ENCODE peak calls at places on chromosomes 5 and 9, in six cellular contexts. P, O, T, S, K and D are unnamed samples.

GRCh38 chr9:96654450-96655197 is 493 bp downstream of the PRXL2C start:
- DNase-seq in S (peak), K (peak), O (no peak), T (peak), P (peak), D (peak)

GRCh38 chr5:130836729-130837660 is 328.1 kb downstream of the HINT1 start:
- DNase-seq in T (peak), O (no peak), P (peak), S (no peak), K (no peak), D (no peak)

GRCh38 chr5:179257190-179257741 is 88.0 kb downstream of the ADAMTS2 start:
- DNase-seq in P (no peak), O (no peak), K (no peak), T (no peak), S (no peak), D (no peak)

GRCh38 chr9:128094166-128094949 is 26.3 kb downstream of the SLC25A25 start:
- DNase-seq in S (peak), T (peak), P (peak), O (peak), K (peak), D (peak)

GRCh38 chr9:131954299-131954698 is 125.4 kb downstream of the MED27 start:
- DNase-seq in O (peak), K (no peak), T (no peak), P (peak), S (no peak), D (no peak)

GRCh38 chr5:67209141-67209771 is 12.7 kb upstream of the CD180 start:
- DNase-seq in P (peak), K (peak), T (peak), O (peak), S (no peak), D (peak)

GRCh38 chr9:92723299-92723625 is 41.4 kb downstream of the BICD2 start:
- DNase-seq in O (no peak), S (no peak), K (peak), T (no peak), P (no peak), D (no peak)

GRCh38 chr5:146340260-146341081 is 1.8 kb downstream of the POU4F3 start:
- DNase-seq in P (peak), S (peak), T (peak), O (peak), K (peak), D (peak)

GRCh38 chr9:136857606-136858412 is 5.7 kb downstream of the MAMDC4 start:
- DNase-seq in T (no peak), P (no peak), S (no peak), O (no peak), K (no peak), D (no peak)

GRCh38 chr5:150113047-150113744 is 26.8 kb upstream of the CSF1R start:
- DNase-seq in O (no peak), K (no peak), T (no peak), P (no peak), S (peak), D (peak)

GRCh38 chr5:6634788-6635430 is 1.7 kb downstream of the SRD5A1 start:
- DNase-seq in S (no peak), T (no peak), P (no peak), O (no peak), K (no peak), D (no peak)

GRCh38 chr5:133730346-133730745 is 118.0 kb upstream of the FSTL4 start:
- DNase-seq in T (no peak), P (no peak), O (no peak), K (no peak), S (no peak), D (no peak)

GRCh38 chr9:136995772-136996308 is 528 bp downstream of the CLIC3 start:
- DNase-seq in K (no peak), S (no peak), O (no peak), T (peak), P (no peak), D (peak)

GRCh38 chr9:35516481-35516880 is 26.6 kb downstream of the RUSC2 start:
- DNase-seq in T (peak), K (peak), P (no peak), O (no peak), S (no peak), D (peak)

GRCh38 chr5:99176186-99176585 is 247.4 kb upstream of the CHD1 start:
- DNase-seq in S (no peak), K (no peak), T (no peak), P (no peak), O (no peak), D (no peak)

GRCh38 chr9:110672873-110673508 is 4.4 kb downstream of the MUSK start:
- DNase-seq in K (no peak), O (no peak), P (no peak), S (no peak), T (no peak), D (no peak)

GRCh38 chr9:138099803-138100598 is 222.4 kb downstream of the CACNA1B start:
- DNase-seq in K (no peak), T (no peak), S (no peak), O (no peak), P (no peak), D (peak)

DNA sequence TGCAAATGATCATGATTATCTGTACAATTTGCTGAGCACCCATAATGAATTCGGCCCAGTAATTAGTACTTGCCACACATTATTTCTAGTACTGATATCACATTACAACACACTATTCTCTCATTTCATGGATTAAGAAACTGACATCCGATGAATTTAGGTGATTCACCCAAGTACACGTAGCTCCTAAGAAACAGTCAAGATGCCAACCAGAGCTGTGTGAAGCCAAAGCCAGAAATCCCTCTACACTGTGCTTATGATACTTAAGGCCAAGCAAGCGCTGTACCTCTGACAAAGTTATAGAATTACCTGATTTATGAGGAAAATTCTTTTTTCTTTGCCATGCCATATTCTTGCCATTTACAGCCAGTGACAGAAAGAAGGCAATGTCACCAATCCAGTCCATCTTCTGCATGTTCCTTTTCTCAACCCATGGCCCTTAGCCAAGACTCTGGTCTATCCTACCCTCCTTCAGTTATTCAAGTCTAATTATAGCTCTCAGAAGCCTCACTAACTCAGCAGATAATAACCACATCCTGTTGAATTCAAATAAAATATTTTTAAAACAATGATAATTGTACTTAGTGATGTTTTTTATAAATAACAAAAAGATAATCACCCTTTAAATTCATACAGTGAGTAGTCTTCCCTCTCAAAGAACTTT is 74.3 kb upstream of the PTGER4 start:
- DNase-seq in T (peak), P (no peak), O (peak), K (no peak), S (no peak), D (peak)
- H3K4me3 ChIP-seq in T (no peak), P (no peak), O (peak), K (no peak), S (no peak), D (no peak)

GRCh38 chr9:99184073-99184426 is 37.7 kb downstream of the ALG2 start:
- DNase-seq in S (peak), T (no peak), O (no peak), P (no peak), K (no peak), D (no peak)

GRCh38 chr9:99183616-99184015 is 38.1 kb downstream of the ALG2 start:
- DNase-seq in P (no peak), K (no peak), O (no peak), S (no peak), T (no peak), D (no peak)

GRCh38 chr9:99185904-99186303 is 35.8 kb downstream of the ALG2 start:
- DNase-seq in P (no peak), T (no peak), O (no peak), K (no peak), S (no peak), D (no peak)

GRCh38 chr9:99185328-99185632 is 36.5 kb downstream of the ALG2 start:
- DNase-seq in O (no peak), K (no peak), S (no peak), T (no peak), P (no peak), D (no peak)

DNA sequence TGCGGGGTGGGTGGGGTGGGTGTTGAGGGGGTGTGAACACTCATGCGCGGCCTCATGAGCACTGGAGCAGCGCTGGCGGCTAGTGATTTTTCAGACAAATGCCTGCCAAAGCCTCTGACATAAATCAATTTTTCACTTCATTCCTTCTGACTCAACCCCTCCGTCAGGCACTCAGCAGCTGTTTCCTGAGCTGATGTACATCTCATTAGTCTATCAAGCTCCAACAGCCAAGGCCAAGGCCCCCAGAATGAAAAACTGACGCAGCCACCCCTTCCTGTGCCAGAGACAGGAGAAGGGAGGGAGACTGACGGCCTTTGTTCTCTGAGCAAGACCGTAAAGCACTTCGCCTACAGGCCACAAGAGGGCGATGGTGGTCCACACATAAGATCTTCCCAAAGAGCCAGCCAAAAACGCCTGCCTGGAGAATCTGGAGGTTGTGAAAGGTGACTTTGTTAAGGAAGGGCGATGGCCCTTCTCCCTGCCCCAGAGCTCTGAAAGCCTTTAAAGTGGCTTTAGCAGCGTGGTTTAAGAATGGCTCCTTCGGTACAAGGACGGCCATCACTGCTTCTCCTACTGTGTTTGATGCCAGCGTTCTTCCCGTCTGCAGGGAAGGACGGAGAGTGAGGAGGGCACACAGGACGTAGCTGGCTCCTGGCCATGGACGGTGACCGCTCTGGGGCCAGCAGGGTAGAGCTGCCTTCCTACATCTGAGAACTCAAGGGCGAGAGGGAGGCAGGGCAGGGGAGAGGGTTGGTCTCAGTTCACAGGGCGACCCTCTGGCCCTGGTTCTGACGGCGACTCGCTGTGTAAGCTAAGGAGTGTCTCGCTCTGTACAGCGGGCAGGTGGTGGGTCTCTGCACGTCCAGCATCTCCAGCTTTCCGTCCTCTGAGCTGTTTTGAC is 37.1 kb downstream of the ALG2 start:
- DNase-seq in K (peak), T (peak), S (peak), P (peak), O (peak), D (peak)
- H3K4me3 ChIP-seq in K (peak), T (peak), S (no peak), P (no peak), O (no peak), D (no peak)

DNA sequence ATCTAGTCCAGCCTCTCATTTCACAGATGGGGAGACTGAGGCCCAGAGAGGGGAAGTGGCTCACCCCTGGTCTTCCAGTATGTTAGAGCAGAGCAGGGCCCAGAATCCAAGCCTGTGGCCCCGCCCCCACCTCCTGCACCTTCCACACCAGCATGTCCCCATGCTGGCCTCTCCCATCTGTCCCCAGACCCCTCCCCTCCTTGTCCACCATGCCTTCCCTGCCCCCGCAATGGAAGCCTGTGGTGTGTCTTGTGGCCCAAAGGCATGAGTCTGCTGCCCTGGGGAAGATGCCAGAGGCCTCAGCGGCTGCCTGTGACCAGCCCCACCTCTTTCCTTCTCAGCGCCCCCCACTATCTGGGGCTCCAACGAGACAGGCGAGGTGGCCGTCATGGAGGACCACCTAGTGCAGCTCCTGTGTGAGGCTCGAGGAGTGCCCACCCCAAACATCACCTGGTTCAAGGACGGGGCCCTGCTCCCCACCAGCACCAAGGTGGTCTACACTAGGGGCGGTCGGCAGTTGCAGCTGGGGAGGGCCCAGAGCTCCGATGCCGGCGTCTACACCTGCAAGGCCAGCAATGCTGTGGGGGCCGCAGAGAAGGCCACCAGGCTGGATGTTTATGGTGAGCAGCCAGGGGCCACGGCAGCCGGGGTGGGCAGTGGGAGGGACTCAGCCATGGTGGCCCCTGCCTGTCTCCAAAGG is 87.2 kb downstream of the HMCN2 start:
- DNase-seq in K (no peak), T (no peak), P (no peak), O (no peak), S (no peak), D (peak)
- H3K4me3 ChIP-seq in K (no peak), T (no peak), P (no peak), O (no peak), S (no peak), D (no peak)

GRCh38 chr5:73540192-73540591 is 25.2 kb downstream of the ANKRA2 start:
- DNase-seq in K (peak), T (no peak), P (no peak), S (no peak), O (no peak), D (no peak)
- H3K4me3 ChIP-seq in K (no peak), T (no peak), P (no peak), S (no peak), O (no peak), D (no peak)

GRCh38 chr5:159916841-159917761 is 819 bp downstream of the ADRA1B start:
- DNase-seq in K (no peak), S (no peak), P (no peak), T (no peak), O (no peak), D (no peak)
- H3K4me3 ChIP-seq in K (peak), S (no peak), P (peak), T (peak), O (no peak), D (peak)

DNA sequence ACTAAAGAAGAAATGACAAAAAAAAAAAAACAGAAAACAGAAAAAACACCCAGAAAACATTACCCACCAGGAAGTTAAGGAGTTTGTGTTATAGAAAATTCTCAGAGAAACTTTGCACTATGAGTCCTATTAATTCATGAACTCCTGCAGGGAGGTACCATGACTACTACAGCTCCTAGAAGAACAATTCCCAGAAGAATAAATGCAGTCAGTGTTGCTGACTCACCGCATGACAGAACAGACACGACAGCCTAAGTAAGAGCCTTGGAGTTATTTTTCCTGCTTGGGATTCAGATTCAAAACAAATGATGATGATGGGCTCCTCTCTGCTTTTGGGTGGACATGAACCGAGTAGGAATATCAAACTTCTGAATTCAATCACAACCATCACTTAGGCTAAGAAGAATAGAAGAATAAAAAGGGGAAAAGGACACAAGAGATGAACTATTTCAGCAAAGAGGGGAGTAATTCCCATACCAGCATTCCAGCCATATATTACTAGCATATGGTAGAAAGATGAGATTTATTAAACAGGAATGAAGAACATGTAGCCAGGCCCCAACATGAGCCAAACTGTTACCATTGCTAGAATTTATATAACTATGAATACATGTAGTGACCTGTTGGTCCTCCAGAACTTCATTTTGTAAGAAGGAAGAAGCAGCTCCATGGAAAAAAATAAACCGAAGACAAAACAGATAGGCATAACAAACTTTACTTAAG is 209.6 kb upstream of the PDE4D start:
- DNase-seq in K (peak), P (peak), T (peak), O (no peak), S (no peak), D (no peak)
- H3K4me3 ChIP-seq in K (no peak), P (no peak), T (no peak), O (no peak), S (no peak), D (no peak)

GRCh38 chr5:88116396-88116795 is 152.2 kb downstream of the TMEM161B start:
- DNase-seq in O (no peak), P (no peak), T (no peak), S (no peak), K (no peak), D (no peak)
- H3K4me3 ChIP-seq in O (no peak), P (no peak), T (no peak), S (no peak), K (no peak), D (no peak)